ENCODE peak calls at places on chromosomes 2 and 18, in five cellular contexts. L is psoas muscle, N is breast epithelium, T is testis, D is endothelial cell of umbilical vein. F is an unnamed sample. For H3K4me1, the result is how much of the 10 kb centered on the place peaks cover.

GRCh38 chr2:99803846-99804245 is 314.0 kb upstream of the REV1 start:
- DNase-seq in L (no peak), N (no peak), T (no peak), D (no peak), F (no peak)

GRCh38 chr2:60275958-60276357 is 277.5 kb downstream of the BCL11A start:
- DNase-seq in L (no peak), N (no peak), T (no peak), D (no peak), F (no peak)

GRCh38 chr2:95274291-95275150 is at the start of gene PROM2:
- DNase-seq in L (peak), N (peak), T (no peak), D (no peak), F (no peak)

GRCh38 chr2:108575132-108575966 is 41.1 kb downstream of the LIMS1 start:
- DNase-seq in L (no peak), N (no peak), T (no peak), D (no peak), F (no peak)

GRCh38 chr2:220072669-220073235 is 445.3 kb downstream of the SLC4A3 start:
- DNase-seq in L (no peak), N (no peak), T (no peak), D (no peak), F (no peak)

GRCh38 chr2:111910609-111911277 is 12.3 kb downstream of the MERTK start:
- DNase-seq in L (no peak), N (no peak), T (no peak), D (no peak), F (no peak)

GRCh38 chr2:62014102-62014501 is 108.6 kb downstream of the COMMD1 start:
- DNase-seq in L (peak), N (peak), T (peak), D (peak), F (peak)

GRCh38 chr2:105328281-105329196 is 996 bp downstream of the TGFBRAP1 start:
- DNase-seq in L (peak), N (no peak), T (peak), D (peak), F (no peak)

DNA sequence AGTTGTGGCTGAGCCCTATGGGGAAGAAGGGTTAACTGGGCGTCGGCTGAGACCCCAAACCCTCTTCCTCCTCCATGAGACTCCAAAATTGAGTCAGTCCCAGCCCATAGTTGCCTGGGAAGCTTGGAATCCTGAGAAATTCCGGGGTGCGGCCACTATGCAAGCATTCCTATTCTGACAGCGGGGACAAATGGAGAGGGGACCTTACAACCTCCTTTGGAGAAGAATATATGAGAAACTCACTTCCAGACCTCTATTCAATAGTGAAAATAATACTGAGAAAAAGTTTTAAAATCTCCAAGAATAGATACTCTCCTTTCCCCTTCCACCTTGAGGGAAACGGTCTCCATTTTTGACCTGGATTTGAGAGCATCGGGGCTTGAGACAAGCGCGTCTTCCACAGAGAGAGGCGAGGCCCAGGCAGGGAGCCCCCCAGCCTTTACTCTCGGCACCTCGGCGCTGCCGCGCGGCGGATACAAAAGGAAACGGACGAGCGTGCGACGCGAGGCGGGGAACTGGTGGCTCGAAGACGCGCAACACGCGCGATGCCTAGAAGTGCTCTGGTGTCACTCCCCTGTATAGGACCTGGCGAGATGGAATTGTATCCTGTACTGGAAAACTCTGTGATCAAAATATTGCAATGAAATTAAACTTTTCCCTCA is 11.1 kb downstream of the NR4A2 start:
- DNase-seq in L (peak), N (no peak), T (no peak), D (no peak), F (no peak)
- H3K4me3 ChIP-seq in L (peak), N (peak), T (peak), D (no peak), F (peak)

GRCh38 chr2:172095905-172096660 is 6.6 kb downstream of the DLX2 start:
- DNase-seq in L (no peak), N (no peak), T (no peak), D (no peak), F (no peak)
- TF ChIP-seq CTCF in L (no peak), N (no peak), T (no peak), D (no peak), F (no peak)

DNA sequence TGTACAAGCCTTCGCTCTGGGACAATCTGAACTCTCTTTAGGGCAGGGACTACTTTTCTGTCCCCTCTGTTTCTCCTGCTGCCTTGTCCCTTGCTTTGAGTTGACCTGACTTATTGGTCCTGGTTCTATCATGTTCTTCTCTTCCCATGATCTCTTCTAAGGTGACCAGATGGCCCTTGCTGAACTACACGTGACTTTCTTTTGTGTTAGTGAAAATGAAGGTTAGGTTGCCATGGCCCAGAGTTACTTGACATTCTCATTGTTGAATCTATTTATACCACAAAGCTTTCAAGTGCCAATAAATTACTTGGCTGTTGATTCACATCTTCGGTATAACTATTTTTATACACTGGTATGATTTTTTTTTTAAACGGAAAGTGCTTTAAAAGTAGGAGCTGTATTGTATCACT is 24.4 kb downstream of the MRPL33 start:
- DNase-seq in L (no peak), N (no peak), T (no peak), D (peak), F (no peak)
- H3K4me1 ChIP-seq in L (half or more), N (under half), T (under half), D (under half), F (half or more)

GRCh38 chr2:69753659-69754350 is 11.9 kb downstream of the ANXA4 start:
- DNase-seq in L (no peak), N (no peak), T (no peak), D (no peak), F (no peak)
- H3K4me3 ChIP-seq in L (no peak), N (no peak), T (no peak), D (no peak), F (no peak)

DNA sequence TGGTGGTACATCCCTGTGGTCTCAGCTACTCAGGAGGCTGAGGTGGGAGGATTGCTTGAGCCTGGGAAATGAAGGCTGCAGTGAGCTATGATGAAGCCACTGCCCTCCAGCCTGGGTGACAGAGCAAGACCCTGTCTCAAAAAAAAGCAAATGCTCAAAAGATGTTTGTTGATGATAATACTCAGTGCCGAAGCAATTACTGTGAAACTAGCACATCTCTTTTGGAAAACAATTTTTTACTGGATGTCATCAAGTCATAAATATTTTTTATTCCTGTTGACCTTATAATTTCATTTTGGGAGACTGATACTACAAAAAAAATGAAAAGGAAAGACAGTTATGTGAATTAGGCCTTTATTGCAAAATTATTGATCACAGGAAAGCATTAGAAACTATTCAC is 34.5 kb upstream of the FHOD3 start:
- DNase-seq in L (no peak), N (no peak), T (no peak), D (no peak), F (no peak)
- TF ChIP-seq CTCF in L (no peak), N (no peak), T (no peak), D (no peak), F (no peak)

F was measured in heart right ventricle.